ENCODE peak calls at places on chromosomes 5 and 9, in five cellular contexts. U is astrocyte of the spinal cord, H is Peyer's patch, R is cardiac fibroblast, F is omental fat pad. N is an unnamed sample.

GRCh38 chr9:73683862-73684591 is 532.4 kb downstream of the ANXA1 start:
- DNase-seq in U (peak), H (no peak), R (peak), F (no peak), N (no peak)

GRCh38 chr9:100601216-100601615 is 23.3 kb downstream of the CAVIN4 start:
- DNase-seq in R (peak), H (peak), U (peak), F (no peak), N (no peak)

GRCh38 chr5:143447983-143448382 is 44.5 kb upstream of the NR3C1 start:
- DNase-seq in H (no peak), U (no peak), R (no peak), F (no peak), N (no peak)

GRCh38 chr5:169649486-169649885 is 12.4 kb downstream of the DOCK2 start:
- DNase-seq in F (no peak), H (no peak), R (no peak), U (no peak), N (no peak)

GRCh38 chr9:108838017-108838416 is 17.8 kb downstream of the ACTL7B start:
- DNase-seq in R (peak), U (no peak), H (no peak), F (no peak), N (no peak)

GRCh38 chr9:36721846-36722588 is 149.3 kb downstream of the MELK start:
- DNase-seq in F (no peak), U (no peak), R (peak), H (peak), N (peak)

GRCh38 chr9:127074561-127075548 is 47.6 kb downstream of the ANGPTL2 start:
- DNase-seq in H (peak), F (no peak), U (no peak), R (no peak), N (no peak)

GRCh38 chr9:78218890-78219289 is 17.0 kb upstream of the CEP78 start:
- DNase-seq in F (no peak), H (no peak), U (no peak), R (no peak), N (no peak)

GRCh38 chr9:82882744-82883143 is 180.2 kb downstream of the RASEF start:
- DNase-seq in H (no peak), F (no peak), R (peak), U (peak), N (no peak)

GRCh38 chr9:131333771-131334567 is 44.4 kb downstream of the PLPP7 start:
- DNase-seq in U (no peak), F (no peak), H (no peak), R (no peak), N (peak)

GRCh38 chr9:123470121-123470851 is 114.3 kb downstream of the CRB2 start:
- DNase-seq in H (no peak), R (peak), F (no peak), U (no peak), N (no peak)

GRCh38 chr9:4301302-4301701 is 1.4 kb upstream of the GLIS3 start:
- DNase-seq in R (peak), U (peak), F (no peak), H (no peak), N (no peak)

GRCh38 chr5:96721351-96721970 is 59.3 kb downstream of the CAST start:
- DNase-seq in U (peak), R (peak), H (peak), F (no peak), N (no peak)

GRCh38 chr5:169980418-169981053 is at the start of gene INSYN2B:
- DNase-seq in H (peak), R (peak), F (peak), U (peak), N (peak)

GRCh38 chr5:141236516-141237313 is 8.5 kb upstream of the PCDHB15 start:
- DNase-seq in H (no peak), F (no peak), R (no peak), U (no peak), N (no peak)

GRCh38 chr5:120630550-120630949 is 166.4 kb downstream of the PRR16 start:
- DNase-seq in H (no peak), U (no peak), R (no peak), F (no peak), N (no peak)

GRCh38 chr5:122392844-122393243 is 80.8 kb downstream of the SNCAIP start:
- DNase-seq in F (no peak), H (no peak), R (peak), U (no peak), N (no peak)

GRCh38 chr9:125932012-125932411 is 184.8 kb downstream of the PBX3 start:
- DNase-seq in F (no peak), R (peak), H (no peak), U (peak), N (no peak)

GRCh38 chr9:112819635-112820496 is 69.3 kb downstream of the SNX30 start:
- DNase-seq in U (peak), H (no peak), R (peak), F (no peak), N (no peak)

GRCh38 chr5:145198871-145199270 is 636.3 kb downstream of the PRELID2 start:
- DNase-seq in R (no peak), H (no peak), F (no peak), U (no peak), N (no peak)

GRCh38 chr9:33794560-33794959 is 801 bp upstream of the PRSS3 start:
- DNase-seq in H (no peak), U (no peak), F (no peak), R (no peak), N (no peak)

GRCh38 chr5:109191153-109191558 is 218.6 kb downstream of the PJA2 start:
- DNase-seq in H (no peak), F (no peak), R (peak), U (peak), N (no peak)

GRCh38 chr9:21558079-21558478 is 76.0 kb upstream of the IFNE start:
- DNase-seq in R (no peak), F (no peak), H (no peak), U (peak), N (no peak)

GRCh38 chr5:160539431-160539830 is 117.8 kb downstream of the PTTG1 start:
- DNase-seq in F (no peak), R (no peak), U (no peak), H (no peak), N (no peak)

GRCh38 chr5:150507283-150508020 is 479 bp upstream of the NDST1 start:
- DNase-seq in H (peak), R (no peak), U (no peak), F (no peak), N (no peak)

GRCh38 chr9:127053057-127053821 is 69.2 kb downstream of the ANGPTL2 start:
- DNase-seq in H (no peak), F (no peak), R (peak), U (no peak), N (no peak)

GRCh38 chr9:99210572-99210971 is 11.2 kb downstream of the ALG2 start:
- DNase-seq in H (no peak), R (no peak), F (no peak), U (no peak), N (no peak)

GRCh38 chr9:99213197-99213596 is 8.5 kb downstream of the ALG2 start:
- DNase-seq in H (no peak), R (no peak), F (no peak), U (no peak), N (no peak)

GRCh38 chr9:99216073-99216472 is 5.7 kb downstream of the ALG2 start:
- DNase-seq in H (no peak), F (no peak), U (no peak), R (no peak), N (no peak)

DNA sequence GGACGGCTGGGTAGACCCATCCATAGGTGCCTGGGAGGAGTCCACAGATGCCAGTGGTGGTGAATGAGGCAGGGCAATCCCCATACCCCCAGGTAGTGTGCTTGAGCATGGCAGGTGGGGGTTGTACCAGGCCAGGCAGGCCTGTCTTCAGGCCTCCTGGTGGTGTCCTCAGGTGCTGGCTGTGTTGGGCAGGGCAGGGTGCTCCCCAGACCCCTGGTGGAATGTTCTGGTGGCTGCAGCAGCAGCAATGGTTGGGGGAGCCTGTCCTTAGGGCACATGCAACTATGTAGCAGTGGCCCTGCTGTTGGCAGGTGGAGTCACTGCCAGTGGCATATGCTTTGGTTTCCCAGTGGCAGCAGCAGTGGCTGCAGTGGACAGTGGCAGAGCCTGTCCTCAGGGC is 10.0 kb downstream of the ALG2 start:
- DNase-seq in R (no peak), F (no peak), U (no peak), H (no peak), N (no peak)
- TF ChIP-seq CTCF in R (no peak), F (no peak), U (no peak), H (no peak), N (no peak)

DNA sequence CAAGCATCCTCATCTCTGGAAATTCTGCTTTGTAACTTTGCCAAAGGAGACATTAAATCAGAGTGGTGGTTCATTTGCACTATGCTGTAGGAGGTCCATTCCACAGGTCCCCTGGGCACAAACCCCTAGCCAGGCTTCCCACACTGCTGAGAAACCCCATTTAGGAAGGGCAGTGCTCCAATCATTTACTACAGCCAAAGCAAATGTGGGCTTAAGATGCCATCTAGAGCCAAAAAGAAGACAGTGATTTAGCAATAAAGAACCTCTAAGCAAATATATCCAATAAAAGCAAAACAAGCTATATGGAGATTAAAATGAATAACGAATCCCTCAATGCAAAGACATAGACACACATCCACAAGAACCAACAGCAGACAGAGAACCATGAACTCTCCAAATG is 129.0 kb upstream of the ALDH1B1 start:
- DNase-seq in R (peak), U (peak), F (no peak), H (no peak), N (no peak)
- TF ChIP-seq CTCF in R (peak), U (peak), F (no peak), H (no peak), N (no peak)

GRCh38 chr5:168047669-168048111 is 243.8 kb upstream of the WWC1 start:
- DNase-seq in R (peak), U (peak), H (no peak), F (no peak), N (peak)

GRCh38 chr5:168042284-168043080 is 249.0 kb upstream of the WWC1 start:
- DNase-seq in R (no peak), F (no peak), U (no peak), H (no peak), N (no peak)

GRCh38 chr5:168046163-168046562 is 245.3 kb upstream of the WWC1 start:
- DNase-seq in U (no peak), F (no peak), H (no peak), R (no peak), N (no peak)

GRCh38 chr5:168048486-168048885 is 243.0 kb upstream of the WWC1 start:
- DNase-seq in R (no peak), U (no peak), H (no peak), F (no peak), N (no peak)

GRCh38 chr5:168047043-168047668 is 244.3 kb upstream of the WWC1 start:
- DNase-seq in U (peak), H (peak), F (no peak), R (peak), N (peak)
- TF ChIP-seq CTCF in U (peak), H (no peak), F (no peak), R (peak), N (no peak)

DNA sequence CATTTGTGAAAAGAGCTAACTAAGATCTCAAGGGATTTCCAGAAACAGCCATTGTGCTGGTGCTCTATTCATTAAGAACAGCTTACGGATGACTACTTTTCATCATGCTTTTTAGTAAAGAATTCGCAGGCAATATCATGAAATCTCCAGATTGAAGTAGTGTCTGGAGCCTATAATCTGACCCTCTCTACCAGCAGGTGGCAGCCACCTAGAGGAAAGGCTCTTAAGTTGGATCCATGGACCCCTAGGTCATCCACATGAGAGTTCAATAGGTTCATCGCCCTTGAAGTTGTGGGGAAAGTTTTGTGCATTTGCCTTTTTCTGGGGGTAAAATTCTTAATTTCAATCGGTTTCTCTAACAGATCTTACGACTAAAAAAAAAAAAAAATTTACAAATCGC is 82.3 kb downstream of the SLC1A3 start:
- DNase-seq in U (no peak), H (no peak), R (no peak), F (no peak), N (no peak)
- TF ChIP-seq CTCF in U (peak), H (no peak), R (peak), F (no peak), N (no peak)

GRCh38 chr5:76016258-76016657 is 66.9 kb upstream of the SV2C start:
- DNase-seq in R (no peak), H (no peak), U (no peak), F (no peak), N (no peak)
- TF ChIP-seq CTCF in R (no peak), H (no peak), U (no peak), F (no peak), N (no peak)